ENCODE peak calls at places on chromosomes 16 and 17, in four cellular contexts. X is HL-60, I is K562, J is GM12878. Y is an unnamed sample.

GRCh38 chr17:44556114-44556853 is 1.0 kb upstream of the FZD2 start:
- DNase-seq in X (no peak), I (peak; percentile 69), J (peak; percentile 30), Y (peak; percentile 53)

GRCh38 chr16:84321932-84322331 is 27.3 kb downstream of the WFDC1 start:
- DNase-seq in J (no peak), X (no peak), I (no peak), Y (no peak)

GRCh38 chr16:1565083-1565805 is 31.8 kb downstream of the TMEM204 start:
- DNase-seq in I (no peak), X (no peak), J (no peak), Y (no peak)

GRCh38 chr16:67663151-67663876 is 2.6 kb downstream of the PARD6A start:
- DNase-seq in J (no peak), X (peak; percentile 41), I (no peak), Y (no peak)

GRCh38 chr16:72962347-72962746 is 85.6 kb downstream of the ZFHX3 start:
- DNase-seq in I (no peak), X (no peak), J (no peak), Y (no peak)

GRCh38 chr17:38873646-38874380 is 4.0 kb downstream of the LASP1 start:
- DNase-seq in I (no peak), X (no peak), J (no peak), Y (no peak)

GRCh38 chr17:2025220-2025621 is at the start of gene RTN4RL1:
- DNase-seq in X (peak; percentile 31), I (peak; percentile 87), J (no peak), Y (peak; percentile 63)

GRCh38 chr16:24520983-24521382 is 18.4 kb upstream of the RBBP6 start:
- DNase-seq in I (no peak), X (no peak), J (no peak), Y (no peak)

GRCh38 chr17:29390856-29391631 is 881 bp downstream of the TAOK1 start:
- DNase-seq in I (peak; percentile 41), J (no peak), X (peak; percentile 73), Y (no peak)
- TF ChIP-seq SPI1 in I (no peak), J (no peak), X (peak; percentile 41), Y (peak; percentile 0)

DNA sequence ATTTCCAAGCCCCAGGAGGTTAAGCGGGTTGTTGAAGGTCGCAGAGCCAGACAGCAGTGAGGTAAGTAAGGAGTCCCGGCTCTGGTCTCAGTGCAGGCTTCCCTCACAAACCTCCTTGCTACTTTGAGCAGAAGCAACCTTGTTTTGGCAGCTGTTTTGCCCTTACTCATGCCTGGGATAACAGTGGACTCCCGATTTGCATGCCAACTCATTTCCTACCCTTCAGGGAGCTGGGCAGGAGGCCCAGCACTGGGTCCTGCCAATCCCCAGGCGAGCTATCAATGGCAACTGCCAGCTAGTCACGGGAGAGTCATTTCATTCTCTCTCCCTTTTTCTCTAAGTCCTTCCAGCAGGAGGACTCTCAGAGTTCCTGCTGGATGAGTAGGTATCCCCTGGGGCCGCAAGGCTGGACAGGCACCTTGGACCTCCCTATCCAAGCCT is 72.0 kb upstream of the KSR1 start:
- DNase-seq in I (no peak), J (no peak), X (no peak), Y (no peak)
- TF ChIP-seq SPI1 in I (no peak), J (no peak), X (no peak), Y (no peak)

GRCh38 chr16:77143364-77143763 is 47.6 kb upstream of the MON1B start:
- DNase-seq in I (no peak), J (no peak), X (no peak), Y (no peak)
- TF ChIP-seq SPI1 in I (no peak), J (no peak), X (no peak), Y (no peak)

GRCh38 chr16:57000271-57001025 is 11.1 kb downstream of the NLRC5 start:
- DNase-seq in I (no peak), X (no peak), J (peak; percentile 87), Y (no peak)
- TF ChIP-seq SPI1 in I (no peak), X (no peak), J (peak; percentile 33), Y (no peak)

DNA sequence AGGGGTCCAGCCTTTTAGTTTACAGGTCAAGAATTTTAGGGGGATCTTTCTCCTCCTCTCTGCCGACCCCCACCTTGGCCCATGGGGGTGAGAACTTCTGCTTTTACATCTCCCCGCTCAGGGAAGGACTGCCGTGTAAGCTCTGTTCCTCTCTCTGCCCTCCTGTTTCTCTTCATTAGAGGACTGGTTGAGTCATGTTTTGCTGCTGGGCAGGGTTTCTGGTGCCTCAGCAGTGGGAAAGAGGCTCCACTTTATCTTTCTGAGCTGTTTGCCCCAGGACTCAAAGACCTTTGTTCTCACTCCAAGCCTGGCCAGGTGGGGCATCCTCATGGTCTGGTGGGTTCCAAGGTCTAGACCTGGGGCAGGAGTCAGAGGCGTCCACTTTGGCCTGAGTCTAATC is 93.0 kb downstream of the UTP18 start:
- DNase-seq in J (no peak), X (no peak), I (no peak), Y (no peak)
- TF ChIP-seq SPI1 in J (no peak), X (no peak), I (no peak), Y (no peak)